ENCODE peak calls at places on chromosomes 12 and 14, in eight cellular contexts. L, P, J, Y, G, U, O and D are unnamed samples.

GRCh38 chr12:9792961-9793617 is 32.4 kb upstream of the CD69 start:
- DNase-seq in L (peak), P (no peak), J (peak), Y (no peak), G (no peak), U (no peak), O (no peak), D (no peak)

GRCh38 chr12:93682846-93683261 is 5.7 kb downstream of the CRADD start:
- DNase-seq in L (no peak), P (no peak), J (no peak), Y (no peak), G (no peak), U (no peak), O (no peak), D (no peak)

GRCh38 chr12:110349521-110350151 is 53.9 kb downstream of the ANAPC7 start:
- DNase-seq in L (no peak), P (no peak), J (peak), Y (no peak), G (no peak), U (no peak), O (no peak), D (peak)

GRCh38 chr14:60760648-60761364 is 26.2 kb downstream of the MNAT1 start:
- DNase-seq in L (no peak), P (no peak), J (no peak), Y (no peak), G (no peak), U (no peak), O (no peak), D (no peak)

GRCh38 chr12:88870000-88870737 is 289.9 kb upstream of the KITLG start:
- DNase-seq in L (peak), P (no peak), J (peak), Y (no peak), G (no peak), U (peak), O (no peak), D (no peak)

GRCh38 chr12:93862424-93862823 is 185.2 kb downstream of the CRADD start:
- DNase-seq in L (no peak), P (no peak), J (peak), Y (no peak), G (no peak), U (no peak), O (no peak), D (no peak)

GRCh38 chr14:67982711-67983608 is 163.4 kb downstream of the RAD51B start:
- DNase-seq in L (no peak), P (no peak), J (no peak), Y (no peak), G (no peak), U (no peak), O (no peak), D (no peak)

GRCh38 chr14:49485290-49485689 is 100.9 kb downstream of the RPS29 start:
- DNase-seq in L (no peak), P (no peak), J (no peak), Y (no peak), G (no peak), U (no peak), O (no peak), D (no peak)

GRCh38 chr12:2264622-2265306 is 212.0 kb downstream of the CACNA1C start:
- DNase-seq in L (peak), P (no peak), J (peak), Y (no peak), G (no peak), U (no peak), O (no peak), D (no peak)

GRCh38 chr12:12482150-12482761 is 80.4 kb downstream of the DUSP16 start:
- DNase-seq in L (no peak), P (no peak), J (no peak), Y (no peak), G (no peak), U (no peak), O (no peak), D (no peak)

GRCh38 chr12:90399317-90399716 is 555.7 kb downstream of the CCER1 start:
- DNase-seq in L (no peak), P (no peak), J (no peak), Y (no peak), G (no peak), U (no peak), O (no peak), D (no peak)

GRCh38 chr12:50166776-50167025 is 468 bp downstream of the CERS5 start:
- DNase-seq in L (no peak), P (peak), J (no peak), Y (no peak), G (peak), U (peak), O (no peak), D (no peak)

GRCh38 chr12:96132819-96133218 is 61.4 kb upstream of the ELK3 start:
- DNase-seq in L (no peak), P (no peak), J (no peak), Y (no peak), G (no peak), U (no peak), O (no peak), D (no peak)

GRCh38 chr14:77045570-77045890 is 17.0 kb upstream of the IRF2BPL start:
- DNase-seq in L (no peak), P (no peak), J (no peak), Y (no peak), G (peak), U (peak), O (no peak), D (peak)

GRCh38 chr12:71014180-71014785 is 93.7 kb upstream of the PTPRR start:
- DNase-seq in L (peak), P (no peak), J (peak), Y (no peak), G (no peak), U (no peak), O (no peak), D (no peak)

GRCh38 chr14:53368714-53369191 is 215.6 kb upstream of the DDHD1 start:
- DNase-seq in L (peak), P (no peak), J (peak), Y (no peak), G (no peak), U (no peak), O (no peak), D (no peak)

GRCh38 chr14:56603648-56604047 is 24.1 kb downstream of the TMEM260 start:
- DNase-seq in L (no peak), P (no peak), J (peak), Y (no peak), G (no peak), U (no peak), O (no peak), D (no peak)

GRCh38 chr14:99063620-99064225 is 208.3 kb downstream of the BCL11B start:
- DNase-seq in L (no peak), P (no peak), J (no peak), Y (no peak), G (no peak), U (no peak), O (no peak), D (no peak)

GRCh38 chr14:76015191-76015590 is 29.6 kb downstream of the IFT43 start:
- DNase-seq in L (no peak), P (no peak), J (no peak), Y (no peak), G (no peak), U (no peak), O (no peak), D (no peak)

GRCh38 chr12:64450711-64451486 is 1.0 kb upstream of the TBK1 start:
- DNase-seq in L (peak), P (no peak), J (peak), Y (no peak), G (no peak), U (no peak), O (peak), D (no peak)

GRCh38 chr12:119311897-119312296 is 22.6 kb upstream of the CCDC60 start:
- DNase-seq in L (no peak), P (no peak), J (no peak), Y (no peak), G (no peak), U (no peak), O (no peak), D (no peak)

DNA sequence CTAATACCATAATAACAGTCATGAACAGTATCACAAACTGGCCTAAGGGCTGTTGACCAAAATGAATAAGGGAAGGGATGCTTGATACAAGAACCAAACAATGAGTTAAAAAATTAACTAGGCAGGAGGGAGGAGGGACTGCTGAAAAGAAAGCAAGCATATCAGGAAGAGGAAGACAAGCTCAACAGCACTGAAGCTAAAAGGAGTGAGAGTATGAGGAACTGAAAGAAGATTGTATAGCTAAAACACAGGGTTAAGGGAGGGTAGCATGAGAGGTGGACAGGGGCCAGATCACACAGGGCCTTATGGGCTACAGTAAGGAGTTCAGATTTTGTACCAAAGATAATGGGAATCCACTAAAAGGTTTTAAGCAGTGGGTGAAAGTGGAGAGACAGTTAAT is 34.1 kb downstream of the ITGA7 start:
- DNase-seq in L (no peak), P (no peak), J (no peak), Y (no peak), G (no peak), U (no peak), O (no peak), D (no peak)
- H3K27ac ChIP-seq in L (no peak), P (no peak), J (no peak), Y (no peak), G (no peak), U (no peak), O (peak), D (no peak)

GRCh38 chr14:78752789-78753188 is 582.6 kb downstream of the NRXN3 start:
- DNase-seq in L (no peak), P (no peak), J (no peak), Y (no peak), G (no peak), U (no peak), O (no peak), D (peak)
- TF ChIP-seq CTCF in L (no peak), P (no peak), J (no peak), Y (no peak), G (no peak), U (no peak), O (no peak), D (no peak)

GRCh38 chr14:65594882-65595237 is 182.3 kb downstream of the FUT8 start:
- DNase-seq in L (no peak), P (no peak), J (no peak), Y (no peak), G (no peak), U (no peak), O (no peak), D (peak)
- H3K27ac ChIP-seq in L (no peak), P (no peak), J (no peak), Y (no peak), G (no peak), U (no peak), O (no peak), D (peak)

GRCh38 chr12:28140404-28140803 is 49.9 kb upstream of the CCDC91 start:
- DNase-seq in L (no peak), P (no peak), J (no peak), Y (no peak), G (no peak), U (no peak), O (no peak), D (no peak)
- TF ChIP-seq CTCF in L (no peak), P (no peak), J (no peak), Y (no peak), G (no peak), U (no peak), O (no peak), D (no peak)

GRCh38 chr12:41950455-41950854 is 194.2 kb downstream of the GXYLT1 start:
- DNase-seq in L (no peak), P (no peak), J (no peak), Y (no peak), G (no peak), U (no peak), O (no peak), D (no peak)

GRCh38 chr12:41944241-41944640 is 200.4 kb downstream of the GXYLT1 start:
- DNase-seq in L (no peak), P (no peak), J (no peak), Y (no peak), G (no peak), U (no peak), O (no peak), D (no peak)

GRCh38 chr12:41942355-41942754 is 202.3 kb downstream of the GXYLT1 start:
- DNase-seq in L (no peak), P (no peak), J (no peak), Y (no peak), G (no peak), U (no peak), O (no peak), D (no peak)

GRCh38 chr12:41943671-41944070 is 201.0 kb downstream of the GXYLT1 start:
- DNase-seq in L (no peak), P (no peak), J (no peak), Y (no peak), G (peak), U (no peak), O (no peak), D (no peak)

DNA sequence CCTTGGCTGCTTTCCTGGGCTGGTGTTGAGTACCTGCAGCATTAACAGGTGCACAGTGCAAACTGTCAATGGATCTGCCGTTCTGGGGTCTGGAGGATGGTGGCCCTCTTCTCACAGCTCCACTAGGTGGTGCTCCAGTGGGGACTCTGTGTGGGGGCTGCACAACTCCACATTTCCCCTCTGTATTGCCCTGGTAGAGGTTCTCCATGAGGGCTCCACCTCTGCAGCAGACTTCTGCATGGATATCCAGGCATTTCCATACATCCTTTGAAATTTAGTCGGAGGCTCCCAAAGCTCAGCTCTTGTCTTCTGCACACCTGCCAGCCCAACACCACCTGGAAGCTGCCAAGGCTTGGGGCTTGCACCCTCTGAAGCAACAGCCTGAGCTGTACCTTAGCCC is 198.6 kb downstream of the GXYLT1 start:
- DNase-seq in L (no peak), P (no peak), J (no peak), Y (no peak), G (no peak), U (no peak), O (no peak), D (no peak)
- H3K27ac ChIP-seq in L (no peak), P (no peak), J (no peak), Y (no peak), G (no peak), U (no peak), O (no peak), D (no peak)

GRCh38 chr14:103739793-103740501 is 24.3 kb downstream of the ZFYVE21 start:
- DNase-seq in L (no peak), P (no peak), J (no peak), Y (peak), G (no peak), U (no peak), O (peak), D (peak)

GRCh38 chr14:103743691-103744090 is 28.1 kb downstream of the ZFYVE21 start:
- DNase-seq in L (no peak), P (no peak), J (no peak), Y (peak), G (no peak), U (no peak), O (peak), D (no peak)

GRCh38 chr14:103740991-103741689 is 25.5 kb downstream of the ZFYVE21 start:
- DNase-seq in L (no peak), P (no peak), J (peak), Y (peak), G (no peak), U (no peak), O (peak), D (peak)

GRCh38 chr14:103742499-103743255 is 27.1 kb downstream of the ZFYVE21 start:
- DNase-seq in L (no peak), P (no peak), J (no peak), Y (peak), G (no peak), U (no peak), O (peak), D (peak)

DNA sequence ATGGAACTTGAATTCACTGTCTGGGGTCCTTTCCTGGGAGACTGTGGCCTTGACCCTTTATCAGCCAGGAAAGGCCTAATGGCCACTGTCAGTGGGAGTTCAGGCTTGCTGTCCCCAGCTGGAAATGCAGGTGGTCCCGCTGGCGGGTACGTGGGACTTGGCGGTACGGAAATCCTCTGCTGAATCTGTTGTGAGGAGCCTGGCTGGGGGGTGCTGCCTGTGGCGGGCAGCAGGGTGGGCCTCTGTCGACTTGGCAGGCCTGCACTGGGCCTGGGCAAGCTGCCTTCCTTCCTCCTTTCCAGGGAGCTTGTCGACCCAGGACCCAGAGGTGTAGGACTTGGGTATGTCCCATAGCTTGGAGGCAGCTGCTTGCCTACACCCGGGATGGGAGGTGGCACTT is 26.3 kb downstream of the ZFYVE21 start:
- DNase-seq in L (no peak), P (no peak), J (no peak), Y (peak), G (no peak), U (no peak), O (peak), D (no peak)
- TF ChIP-seq CTCF in L (no peak), P (no peak), J (no peak), Y (no peak), G (no peak), U (no peak), O (no peak), D (no peak)

DNA sequence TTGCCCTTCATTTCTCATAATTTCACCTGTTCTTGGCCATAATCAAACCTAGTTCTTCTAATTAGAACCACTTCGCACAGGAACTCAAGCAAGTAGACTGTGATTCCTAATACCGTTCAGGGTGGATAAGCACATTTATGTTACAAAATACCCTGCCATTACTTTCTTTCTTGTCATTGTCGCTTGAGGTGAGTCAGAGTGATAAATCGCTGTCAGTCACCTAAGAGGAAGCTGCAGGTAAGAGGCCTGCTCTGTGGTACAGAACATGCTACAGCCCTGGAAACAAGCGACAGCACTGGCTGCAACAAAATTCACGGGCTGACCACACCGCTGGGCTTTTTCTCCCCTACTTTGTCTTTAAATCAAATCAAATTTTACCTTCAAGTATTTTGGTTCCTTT is 218.2 kb downstream of the ANO6 start:
- DNase-seq in L (no peak), P (no peak), J (no peak), Y (no peak), G (no peak), U (no peak), O (no peak), D (no peak)
- H3K27ac ChIP-seq in L (no peak), P (no peak), J (no peak), Y (no peak), G (no peak), U (no peak), O (no peak), D (no peak)

GRCh38 chr12:14769462-14769836 is 33.8 kb downstream of the WBP11 start:
- DNase-seq in L (peak), P (peak), J (peak), Y (no peak), G (peak), U (peak), O (peak), D (no peak)
- TF ChIP-seq CTCF in L (no peak), P (no peak), J (no peak), Y (no peak), G (no peak), U (no peak), O (no peak), D (no peak)

GRCh38 chr12:78418919-78419318 is 445.7 kb upstream of the SYT1 start:
- DNase-seq in L (no peak), P (no peak), J (no peak), Y (no peak), G (no peak), U (no peak), O (no peak), D (no peak)

GRCh38 chr12:78419513-78419912 is 445.1 kb upstream of the SYT1 start:
- DNase-seq in L (no peak), P (no peak), J (no peak), Y (no peak), G (no peak), U (no peak), O (no peak), D (no peak)

DNA sequence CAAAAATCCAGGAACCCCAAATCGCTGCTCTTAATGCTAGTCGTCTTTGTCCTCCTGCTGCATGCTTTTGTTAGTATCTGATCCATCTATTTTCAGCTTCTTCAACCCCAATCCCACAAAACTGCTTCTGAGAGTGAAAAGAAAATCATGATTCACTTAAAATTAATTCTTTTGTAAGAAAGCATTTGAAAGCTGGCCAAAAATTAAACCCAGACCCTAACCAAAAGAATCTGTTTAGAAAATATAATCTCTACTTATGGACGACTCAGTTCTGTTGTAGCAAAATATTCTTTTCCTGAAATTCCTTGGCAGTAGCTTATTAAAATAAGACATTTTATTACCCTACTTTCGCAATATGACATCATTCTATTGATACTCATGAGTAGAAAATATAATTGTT is 443.6 kb upstream of the SYT1 start:
- DNase-seq in L (peak), P (no peak), J (no peak), Y (no peak), G (no peak), U (no peak), O (no peak), D (no peak)
- H3K27ac ChIP-seq in L (no peak), P (no peak), J (no peak), Y (no peak), G (no peak), U (no peak), O (no peak), D (peak)